ENCODE peak calls at places on chromosomes 7 and 10, in six cellular contexts. One of them, this sample, is unnamed.

GRCh38 chr7:151017953-151018420 is 6.3 kb downstream of the ATG9B start:
- DNase-seq in AG10803: peak; percentile 23
- DNase-seq in neural crest cell: peak; percentile 97
- DNase-seq in tibial nerve: peak; percentile 44
- DNase-seq in NCI-H446: peak; percentile 47
- DNase-seq in bronchial epithelial cell: no peak
- DNase-seq in this sample: peak; percentile 81

GRCh38 chr7:126483972-126484371 is 768.8 kb downstream of the GRM8 start:
- DNase-seq in bronchial epithelial cell: no peak
- DNase-seq in tibial nerve: no peak
- DNase-seq in NCI-H446: no peak
- DNase-seq in neural crest cell: no peak
- DNase-seq in AG10803: no peak
- DNase-seq in this sample: no peak

GRCh38 chr10:1573334-1573969 is 163.9 kb downstream of the ADARB2 start:
- DNase-seq in NCI-H446: no peak
- DNase-seq in bronchial epithelial cell: no peak
- DNase-seq in neural crest cell: no peak
- DNase-seq in AG10803: no peak
- DNase-seq in tibial nerve: no peak
- DNase-seq in this sample: no peak

GRCh38 chr10:125146791-125147604 is 13.4 kb downstream of the CTBP2 start:
- DNase-seq in neural crest cell: no peak
- DNase-seq in AG10803: peak; percentile 77
- DNase-seq in bronchial epithelial cell: peak; percentile 86
- DNase-seq in tibial nerve: no peak
- DNase-seq in NCI-H446: no peak
- DNase-seq in this sample: no peak

GRCh38 chr7:27890205-27890849 is 150.4 kb downstream of the TAX1BP1 start:
- DNase-seq in NCI-H446: no peak
- DNase-seq in neural crest cell: no peak
- DNase-seq in bronchial epithelial cell: no peak
- DNase-seq in AG10803: no peak
- DNase-seq in tibial nerve: no peak
- DNase-seq in this sample: no peak

GRCh38 chr7:139365336-139365735 is 5.6 kb downstream of the LUC7L2 start:
- DNase-seq in bronchial epithelial cell: no peak
- DNase-seq in tibial nerve: no peak
- DNase-seq in AG10803: no peak
- DNase-seq in neural crest cell: no peak
- DNase-seq in NCI-H446: no peak
- DNase-seq in this sample: no peak

GRCh38 chr10:44513592-44513991 is 128.7 kb upstream of the CXCL12 start:
- DNase-seq in neural crest cell: no peak
- DNase-seq in NCI-H446: peak; percentile 34
- DNase-seq in tibial nerve: no peak
- DNase-seq in AG10803: peak; percentile 81
- DNase-seq in bronchial epithelial cell: no peak
- DNase-seq in this sample: no peak

GRCh38 chr10:123585477-123586445 is 80.4 kb upstream of the GPR26 start:
- DNase-seq in tibial nerve: no peak
- DNase-seq in neural crest cell: no peak
- DNase-seq in NCI-H446: no peak
- DNase-seq in bronchial epithelial cell: no peak
- DNase-seq in AG10803: peak; percentile 23
- DNase-seq in this sample: no peak

GRCh38 chr7:108802639-108803038 is 233.0 kb downstream of the DNAJB9 start:
- DNase-seq in AG10803: no peak
- DNase-seq in NCI-H446: no peak
- DNase-seq in tibial nerve: no peak
- DNase-seq in bronchial epithelial cell: no peak
- DNase-seq in neural crest cell: no peak
- DNase-seq in this sample: no peak

GRCh38 chr7:15341811-15342210 is 220.0 kb downstream of the AGMO start:
- DNase-seq in tibial nerve: no peak
- DNase-seq in AG10803: no peak
- DNase-seq in bronchial epithelial cell: no peak
- DNase-seq in neural crest cell: no peak
- DNase-seq in NCI-H446: no peak
- DNase-seq in this sample: no peak

GRCh38 chr10:132674311-132674710 is 111.6 kb downstream of the NKX6-2 start:
- DNase-seq in tibial nerve: no peak
- DNase-seq in neural crest cell: no peak
- DNase-seq in AG10803: peak; percentile 22
- DNase-seq in NCI-H446: no peak
- DNase-seq in bronchial epithelial cell: no peak
- DNase-seq in this sample: no peak

GRCh38 chr7:46900312-46901263 is 681.3 kb downstream of the TNS3 start:
- DNase-seq in NCI-H446: peak; percentile 20
- DNase-seq in neural crest cell: no peak
- DNase-seq in tibial nerve: no peak
- DNase-seq in bronchial epithelial cell: no peak
- DNase-seq in AG10803: no peak
- DNase-seq in this sample: no peak

GRCh38 chr10:60943372-60944158 is 420 bp downstream of the RHOBTB1 start:
- DNase-seq in AG10803: peak; percentile 72
- DNase-seq in bronchial epithelial cell: peak; percentile 35
- DNase-seq in neural crest cell: peak; percentile 56
- DNase-seq in tibial nerve: peak; percentile 26
- DNase-seq in NCI-H446: no peak
- DNase-seq in this sample: peak; percentile 48

GRCh38 chr7:134527979-134528371 is 608 bp downstream of the AKR1B10 start:
- DNase-seq in tibial nerve: no peak
- DNase-seq in AG10803: peak; percentile 68
- DNase-seq in NCI-H446: no peak
- DNase-seq in neural crest cell: no peak
- DNase-seq in bronchial epithelial cell: peak; percentile 63
- DNase-seq in this sample: no peak

GRCh38 chr10:4201866-4202825 is 417.1 kb upstream of the KLF6 start:
- DNase-seq in neural crest cell: no peak
- DNase-seq in AG10803: peak; percentile 86
- DNase-seq in NCI-H446: no peak
- DNase-seq in tibial nerve: no peak
- DNase-seq in bronchial epithelial cell: no peak
- DNase-seq in this sample: no peak

GRCh38 chr10:130454543-130455000 is 318.4 kb downstream of the GLRX3 start:
- DNase-seq in tibial nerve: no peak
- DNase-seq in bronchial epithelial cell: no peak
- DNase-seq in NCI-H446: no peak
- DNase-seq in neural crest cell: no peak
- DNase-seq in AG10803: no peak
- DNase-seq in this sample: no peak

GRCh38 chr10:75137533-75138438 is 26.3 kb downstream of the SAMD8 start:
- DNase-seq in NCI-H446: no peak
- DNase-seq in tibial nerve: no peak
- DNase-seq in neural crest cell: no peak
- DNase-seq in AG10803: peak; percentile 86
- DNase-seq in bronchial epithelial cell: peak; percentile 72
- DNase-seq in this sample: no peak

GRCh38 chr7:94436018-94436604 is 41.4 kb downstream of the COL1A2 start:
- DNase-seq in neural crest cell: peak; percentile 73
- DNase-seq in NCI-H446: peak; percentile 70
- DNase-seq in bronchial epithelial cell: peak; percentile 52
- DNase-seq in tibial nerve: peak; percentile 36
- DNase-seq in AG10803: peak; percentile 75
- DNase-seq in this sample: peak; percentile 36

GRCh38 chr7:22109761-22110160 is 164.1 kb upstream of the CDCA7L start:
- DNase-seq in AG10803: peak; percentile 40
- DNase-seq in NCI-H446: peak; percentile 37
- DNase-seq in bronchial epithelial cell: peak; percentile 16
- DNase-seq in neural crest cell: no peak
- DNase-seq in tibial nerve: no peak
- DNase-seq in this sample: no peak

GRCh38 chr10:74541375-74541774 is 285.0 kb upstream of the KAT6B start:
- DNase-seq in NCI-H446: no peak
- DNase-seq in AG10803: no peak
- DNase-seq in bronchial epithelial cell: no peak
- DNase-seq in tibial nerve: no peak
- DNase-seq in neural crest cell: no peak
- DNase-seq in this sample: no peak

GRCh38 chr10:71752391-71753090 is 20.8 kb downstream of the VSIR start:
- DNase-seq in AG10803: no peak
- DNase-seq in tibial nerve: no peak
- DNase-seq in bronchial epithelial cell: no peak
- DNase-seq in NCI-H446: peak; percentile 54
- DNase-seq in neural crest cell: no peak
- DNase-seq in this sample: no peak

This sample was measured in progenitor cell of endocrine pancreas.